ENCODE peak calls at places on chromosomes 3 and 15, in seven cellular contexts. One of them, this sample, is unnamed.
A peak's percentile ranks its signal among the peaks of the same experiment; 100 is the strongest.

GRCh38 chr15:42921049-42921731 is 612 bp upstream of the TTBK2 start:
- DNase-seq in Peyer's patch: peak; percentile 67
- DNase-seq in cardiac fibroblast: peak; percentile 25
- DNase-seq in A549: no peak
- DNase-seq in AG04450: no peak
- DNase-seq in thyroid gland: peak; percentile 32
- DNase-seq in WERI-Rb-1: peak; percentile 15
- DNase-seq in this sample: peak; percentile 64

GRCh38 chr3:74267583-74268184 is 346.8 kb downstream of the CNTN3 start:
- DNase-seq in Peyer's patch: no peak
- DNase-seq in cardiac fibroblast: peak; percentile 72
- DNase-seq in A549: peak; percentile 1
- DNase-seq in AG04450: peak; percentile 20
- DNase-seq in thyroid gland: peak; percentile 30
- DNase-seq in WERI-Rb-1: peak; percentile 65
- DNase-seq in this sample: peak; percentile 37

GRCh38 chr3:71247948-71248315 is 335.6 kb downstream of the FOXP1 start:
- DNase-seq in Peyer's patch: no peak
- DNase-seq in cardiac fibroblast: no peak
- DNase-seq in A549: no peak
- DNase-seq in AG04450: no peak
- DNase-seq in thyroid gland: no peak
- DNase-seq in WERI-Rb-1: no peak
- DNase-seq in this sample: no peak

GRCh38 chr3:122760457-122761271 is 33.0 kb downstream of the HSPBAP1 start:
- DNase-seq in Peyer's patch: no peak
- DNase-seq in cardiac fibroblast: no peak
- DNase-seq in A549: no peak
- DNase-seq in AG04450: no peak
- DNase-seq in thyroid gland: peak; percentile 64
- DNase-seq in WERI-Rb-1: no peak
- DNase-seq in this sample: no peak

GRCh38 chr15:90585863-90586262 is 56.1 kb downstream of the CRTC3 start:
- DNase-seq in Peyer's patch: no peak
- DNase-seq in cardiac fibroblast: peak; percentile 51
- DNase-seq in A549: no peak
- DNase-seq in AG04450: no peak
- DNase-seq in thyroid gland: no peak
- DNase-seq in WERI-Rb-1: no peak
- DNase-seq in this sample: no peak

GRCh38 chr3:30611613-30612421 is 5.4 kb downstream of the TGFBR2 start:
- DNase-seq in Peyer's patch: no peak
- DNase-seq in cardiac fibroblast: peak; percentile 49
- DNase-seq in A549: peak; percentile 57
- DNase-seq in AG04450: no peak
- DNase-seq in thyroid gland: no peak
- DNase-seq in WERI-Rb-1: no peak
- DNase-seq in this sample: no peak

GRCh38 chr3:135240426-135240825 is 445.4 kb downstream of the EPHB1 start:
- DNase-seq in Peyer's patch: no peak
- DNase-seq in cardiac fibroblast: no peak
- DNase-seq in A549: no peak
- DNase-seq in AG04450: no peak
- DNase-seq in thyroid gland: peak; percentile 45
- DNase-seq in WERI-Rb-1: peak; percentile 63
- DNase-seq in this sample: peak; percentile 3

GRCh38 chr3:63818282-63819150 is 583 bp upstream of the C3orf49 start:
- DNase-seq in Peyer's patch: peak; percentile 85
- DNase-seq in cardiac fibroblast: peak; percentile 71
- DNase-seq in A549: peak; percentile 17
- DNase-seq in AG04450: peak; percentile 38
- DNase-seq in thyroid gland: peak; percentile 59
- DNase-seq in WERI-Rb-1: peak; percentile 46
- DNase-seq in this sample: peak; percentile 74

GRCh38 chr3:197458179-197458707 is 97.5 kb downstream of the BDH1 start:
- DNase-seq in Peyer's patch: peak; percentile 67
- DNase-seq in cardiac fibroblast: no peak
- DNase-seq in A549: peak; percentile 53
- DNase-seq in AG04450: no peak
- DNase-seq in thyroid gland: peak; percentile 42
- DNase-seq in WERI-Rb-1: no peak
- DNase-seq in this sample: peak; percentile 61

GRCh38 chr3:111690242-111690641 is 95.1 kb upstream of the ZBED2 start:
- DNase-seq in Peyer's patch: no peak
- DNase-seq in cardiac fibroblast: no peak
- DNase-seq in A549: no peak
- DNase-seq in AG04450: no peak
- DNase-seq in thyroid gland: peak; percentile 20
- DNase-seq in WERI-Rb-1: no peak
- DNase-seq in this sample: peak; percentile 55

GRCh38 chr15:99155961-99156443 is 51.1 kb downstream of the SYNM start:
- DNase-seq in Peyer's patch: no peak
- DNase-seq in cardiac fibroblast: peak; percentile 14
- DNase-seq in A549: no peak
- DNase-seq in AG04450: no peak
- DNase-seq in thyroid gland: no peak
- DNase-seq in WERI-Rb-1: no peak
- DNase-seq in this sample: no peak

GRCh38 chr15:37015025-37015424 is 85.3 kb downstream of the MEIS2 start:
- DNase-seq in Peyer's patch: no peak
- DNase-seq in cardiac fibroblast: peak; percentile 75
- DNase-seq in A549: no peak
- DNase-seq in AG04450: no peak
- DNase-seq in thyroid gland: no peak
- DNase-seq in WERI-Rb-1: no peak
- DNase-seq in this sample: no peak

GRCh38 chr15:68447976-68448755 is 16.2 kb upstream of the ITGA11 start:
- DNase-seq in Peyer's patch: no peak
- DNase-seq in cardiac fibroblast: no peak
- DNase-seq in A549: no peak
- DNase-seq in AG04450: no peak
- DNase-seq in thyroid gland: no peak
- DNase-seq in WERI-Rb-1: no peak
- DNase-seq in this sample: no peak

GRCh38 chr3:133983576-133984560 is 45.9 kb downstream of the SLCO2A1 start:
- DNase-seq in Peyer's patch: no peak
- DNase-seq in cardiac fibroblast: no peak
- DNase-seq in A549: no peak
- DNase-seq in AG04450: no peak
- DNase-seq in thyroid gland: no peak
- DNase-seq in WERI-Rb-1: no peak
- DNase-seq in this sample: no peak

GRCh38 chr3:151999936-152000335 is 126.5 kb downstream of the SUCNR1 start:
- DNase-seq in Peyer's patch: no peak
- DNase-seq in cardiac fibroblast: no peak
- DNase-seq in A549: no peak
- DNase-seq in AG04450: no peak
- DNase-seq in thyroid gland: no peak
- DNase-seq in WERI-Rb-1: no peak
- DNase-seq in this sample: no peak

GRCh38 chr3:112582242-112582874 is 20.5 kb downstream of the SLC35A5 start:
- DNase-seq in Peyer's patch: no peak
- DNase-seq in cardiac fibroblast: peak; percentile 87
- DNase-seq in A549: no peak
- DNase-seq in AG04450: peak; percentile 55
- DNase-seq in thyroid gland: peak; percentile 15
- DNase-seq in WERI-Rb-1: peak; percentile 9
- DNase-seq in this sample: peak; percentile 24

GRCh38 chr3:89113887-89114840 is 6.7 kb downstream of the EPHA3 start:
- DNase-seq in Peyer's patch: peak; percentile 61
- DNase-seq in cardiac fibroblast: peak; percentile 50
- DNase-seq in A549: no peak
- DNase-seq in AG04450: no peak
- DNase-seq in thyroid gland: peak; percentile 86
- DNase-seq in WERI-Rb-1: peak; percentile 84
- DNase-seq in this sample: peak; percentile 35

GRCh38 chr15:67685008-67685599 is 140.2 kb upstream of the SKOR1 start:
- DNase-seq in Peyer's patch: no peak
- DNase-seq in cardiac fibroblast: peak; percentile 46
- DNase-seq in A549: no peak
- DNase-seq in AG04450: no peak
- DNase-seq in thyroid gland: no peak
- DNase-seq in WERI-Rb-1: no peak
- DNase-seq in this sample: no peak

GRCh38 chr15:41894791-41895463 is 1.1 kb upstream of the SPTBN5 start:
- DNase-seq in Peyer's patch: peak; percentile 93
- DNase-seq in cardiac fibroblast: peak; percentile 76
- DNase-seq in A549: no peak
- DNase-seq in AG04450: no peak
- DNase-seq in thyroid gland: peak; percentile 97
- DNase-seq in WERI-Rb-1: peak; percentile 30
- DNase-seq in this sample: peak; percentile 89

GRCh38 chr15:31001702-31002101 is 10.3 kb upstream of the MTMR10 start:
- DNase-seq in Peyer's patch: no peak
- DNase-seq in cardiac fibroblast: no peak
- DNase-seq in A549: no peak
- DNase-seq in AG04450: no peak
- DNase-seq in thyroid gland: no peak
- DNase-seq in WERI-Rb-1: no peak
- DNase-seq in this sample: no peak

GRCh38 chr3:46674031-46674592 is 19.4 kb downstream of the ALS2CL start:
- DNase-seq in Peyer's patch: peak; percentile 36
- DNase-seq in cardiac fibroblast: no peak
- DNase-seq in A549: peak; percentile 18
- DNase-seq in AG04450: no peak
- DNase-seq in thyroid gland: no peak
- DNase-seq in WERI-Rb-1: peak; percentile 7
- DNase-seq in this sample: no peak

GRCh38 chr3:146165370-146165769 is 4.4 kb upstream of the PLOD2 start:
- DNase-seq in Peyer's patch: no peak
- DNase-seq in cardiac fibroblast: peak; percentile 57
- DNase-seq in A549: no peak
- DNase-seq in AG04450: no peak
- DNase-seq in thyroid gland: no peak
- DNase-seq in WERI-Rb-1: no peak
- DNase-seq in this sample: no peak

GRCh38 chr3:149199474-149199873 is 22.2 kb downstream of the CP start:
- DNase-seq in Peyer's patch: no peak
- DNase-seq in cardiac fibroblast: peak; percentile 46
- DNase-seq in A549: no peak
- DNase-seq in AG04450: no peak
- DNase-seq in thyroid gland: no peak
- DNase-seq in WERI-Rb-1: no peak
- DNase-seq in this sample: no peak

GRCh38 chr3:98812851-98813374 is 49.8 kb downstream of the ST3GAL6 start:
- DNase-seq in Peyer's patch: no peak
- DNase-seq in cardiac fibroblast: peak; percentile 68
- DNase-seq in A549: peak; percentile 45
- DNase-seq in AG04450: no peak
- DNase-seq in thyroid gland: peak; percentile 16
- DNase-seq in WERI-Rb-1: no peak
- DNase-seq in this sample: no peak

GRCh38 chr3:45048244-45048643 is 22.1 kb downstream of the CLEC3B start:
- DNase-seq in Peyer's patch: no peak
- DNase-seq in cardiac fibroblast: no peak
- DNase-seq in A549: no peak
- DNase-seq in AG04450: no peak
- DNase-seq in thyroid gland: no peak
- DNase-seq in WERI-Rb-1: no peak
- DNase-seq in this sample: no peak

GRCh38 chr3:111667621-111668239 is 72.6 kb upstream of the ZBED2 start:
- DNase-seq in Peyer's patch: peak; percentile 81
- DNase-seq in cardiac fibroblast: peak; percentile 48
- DNase-seq in A549: no peak
- DNase-seq in AG04450: no peak
- DNase-seq in thyroid gland: no peak
- DNase-seq in WERI-Rb-1: no peak
- DNase-seq in this sample: peak; percentile 88

GRCh38 chr3:12730511-12731234 is 28.4 kb downstream of the TMEM40 start:
- DNase-seq in Peyer's patch: no peak
- DNase-seq in cardiac fibroblast: no peak
- DNase-seq in A549: no peak
- DNase-seq in AG04450: no peak
- DNase-seq in thyroid gland: no peak
- DNase-seq in WERI-Rb-1: no peak
- DNase-seq in this sample: no peak

DNA sequence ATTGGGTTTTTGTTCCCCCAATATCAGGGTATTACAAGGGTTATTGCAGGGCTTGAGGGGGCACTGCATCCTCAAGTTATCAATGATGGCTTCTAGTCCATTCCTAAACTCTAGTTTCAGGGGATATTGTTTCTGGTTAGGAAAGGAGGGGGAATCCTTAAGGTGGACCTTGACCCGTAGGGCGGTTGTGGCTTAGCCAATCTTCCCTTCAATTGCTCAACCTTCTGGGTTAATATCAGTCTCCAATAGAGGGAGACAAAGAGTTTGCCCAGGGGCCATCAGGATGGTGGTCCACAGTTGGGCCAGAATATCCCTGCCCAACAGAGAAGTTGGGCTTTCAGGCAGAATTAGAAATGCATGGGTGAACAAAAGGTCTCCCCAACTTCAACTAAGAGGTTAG is 214.9 kb downstream of the BCHE start:
- DNase-seq in Peyer's patch: no peak
- DNase-seq in cardiac fibroblast: no peak
- DNase-seq in A549: no peak
- DNase-seq in AG04450: no peak
- DNase-seq in thyroid gland: no peak
- DNase-seq in WERI-Rb-1: no peak
- DNase-seq in this sample: no peak
- TF ChIP-seq CTCF in Peyer's patch: no peak
- TF ChIP-seq CTCF in cardiac fibroblast: no peak
- TF ChIP-seq CTCF in A549: no peak
- TF ChIP-seq CTCF in AG04450: no peak
- TF ChIP-seq CTCF in thyroid gland: no peak
- TF ChIP-seq CTCF in WERI-Rb-1: no peak
- TF ChIP-seq CTCF in this sample: no peak

DNA sequence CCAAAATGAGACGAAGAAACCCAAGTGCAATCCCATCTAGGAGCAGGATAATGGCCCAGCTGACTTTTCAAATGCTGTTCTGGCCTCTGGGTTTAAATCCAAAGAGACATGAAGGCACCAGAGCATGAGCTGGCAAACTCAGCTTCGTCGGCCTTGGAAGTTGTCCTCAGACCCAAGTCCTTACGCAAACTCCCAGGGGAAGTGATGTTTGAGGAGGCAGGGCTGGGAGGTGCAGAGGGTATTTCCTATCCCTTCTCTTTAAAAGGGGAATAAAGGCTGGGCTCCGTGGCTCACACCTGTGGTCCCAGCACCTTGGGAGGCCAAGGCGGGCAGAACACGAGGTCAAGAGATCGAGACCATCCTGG is 68.9 kb upstream of the HERC1 start:
- DNase-seq in Peyer's patch: no peak
- DNase-seq in cardiac fibroblast: no peak
- DNase-seq in A549: no peak
- DNase-seq in AG04450: no peak
- DNase-seq in thyroid gland: no peak
- DNase-seq in WERI-Rb-1: no peak
- DNase-seq in this sample: no peak
- TF ChIP-seq CTCF in Peyer's patch: no peak
- TF ChIP-seq CTCF in cardiac fibroblast: no peak
- TF ChIP-seq CTCF in A549: no peak
- TF ChIP-seq CTCF in AG04450: no peak
- TF ChIP-seq CTCF in thyroid gland: no peak
- TF ChIP-seq CTCF in WERI-Rb-1: no peak
- TF ChIP-seq CTCF in this sample: no peak

GRCh38 chr3:131242201-131242600 is 139.4 kb upstream of the NUDT16 start:
- DNase-seq in Peyer's patch: no peak
- DNase-seq in cardiac fibroblast: peak; percentile 10
- DNase-seq in A549: no peak
- DNase-seq in AG04450: no peak
- DNase-seq in thyroid gland: no peak
- DNase-seq in WERI-Rb-1: no peak
- DNase-seq in this sample: no peak
- TF ChIP-seq CTCF in Peyer's patch: no peak
- TF ChIP-seq CTCF in cardiac fibroblast: no peak
- TF ChIP-seq CTCF in A549: no peak
- TF ChIP-seq CTCF in AG04450: no peak
- TF ChIP-seq CTCF in thyroid gland: no peak
- TF ChIP-seq CTCF in WERI-Rb-1: no peak
- TF ChIP-seq CTCF in this sample: no peak

GRCh38 chr3:94167796-94168195 is 104.9 kb downstream of the NSUN3 start:
- DNase-seq in Peyer's patch: no peak
- DNase-seq in cardiac fibroblast: no peak
- DNase-seq in A549: no peak
- DNase-seq in AG04450: no peak
- DNase-seq in thyroid gland: no peak
- DNase-seq in WERI-Rb-1: peak; percentile 60
- DNase-seq in this sample: no peak
- TF ChIP-seq CTCF in Peyer's patch: no peak
- TF ChIP-seq CTCF in cardiac fibroblast: no peak
- TF ChIP-seq CTCF in A549: no peak
- TF ChIP-seq CTCF in AG04450: no peak
- TF ChIP-seq CTCF in thyroid gland: no peak
- TF ChIP-seq CTCF in WERI-Rb-1: no peak
- TF ChIP-seq CTCF in this sample: no peak